ENCODE peak calls at places on chromosomes 3 and 15, in six cellular contexts. T, M, K, O, U and D are unnamed samples.

GRCh38 chr15:64521726-64522164 is 61.4 kb downstream of the ZNF609 start:
- DNase-seq in T (peak), U (peak), M (no peak), O (peak), K (peak), D (peak)

GRCh38 chr3:42746455-42747450 is 26.3 kb downstream of the CCDC13 start:
- DNase-seq in M (no peak), U (no peak), O (peak), T (no peak), K (peak), D (no peak)

GRCh38 chr15:91561371-91562100 is 292.0 kb upstream of the SLCO3A1 start:
- DNase-seq in U (no peak), K (peak), T (peak), M (no peak), O (no peak), D (peak)

GRCh38 chr15:90261811-90262210 is 3.7 kb upstream of the NGRN start:
- DNase-seq in K (peak), T (peak), O (no peak), M (peak), U (no peak), D (peak)

GRCh38 chr3:43632269-43632733 is 10.5 kb upstream of the ANO10 start:
- DNase-seq in T (peak), K (peak), M (peak), U (no peak), O (no peak), D (peak)

GRCh38 chr15:62403164-62403809 is 238.2 kb upstream of the C2CD4B start:
- DNase-seq in M (peak), K (peak), O (no peak), U (no peak), T (no peak), D (peak)

GRCh38 chr15:89760303-89761008 is 9.4 kb upstream of the MESP1 start:
- DNase-seq in O (peak), U (peak), T (no peak), K (peak), M (peak), D (peak)

GRCh38 chr3:133834621-133835417 is 29.2 kb downstream of the SRPRB start:
- DNase-seq in M (no peak), U (no peak), O (peak), K (no peak), T (no peak), D (no peak)

GRCh38 chr15:49423021-49423420 is at the start of gene FGF7:
- DNase-seq in M (no peak), U (no peak), O (no peak), T (no peak), K (no peak), D (no peak)

GRCh38 chr3:50299929-50300680 is 900 bp upstream of the HYAL3 start:
- DNase-seq in O (no peak), M (no peak), U (no peak), T (no peak), K (no peak), D (peak)

GRCh38 chr3:121821421-121822199 is 13.2 kb downstream of the IQCB1 start:
- DNase-seq in M (no peak), O (no peak), U (no peak), T (no peak), K (no peak), D (no peak)

GRCh38 chr15:76844096-76844495 is 61.0 kb downstream of the SCAPER start:
- DNase-seq in K (no peak), O (no peak), T (no peak), U (no peak), M (no peak), D (peak)

GRCh38 chr3:129500334-129500658 is 28.1 kb upstream of the RHO start:
- DNase-seq in U (no peak), O (no peak), M (no peak), T (no peak), K (no peak), D (no peak)

GRCh38 chr15:44163370-44163769 is 31.7 kb downstream of the FRMD5 start:
- DNase-seq in M (no peak), U (no peak), T (no peak), K (no peak), O (no peak), D (no peak)

GRCh38 chr15:100495861-100496260 is 32.9 kb downstream of the CERS3 start:
- DNase-seq in O (no peak), K (no peak), U (no peak), T (no peak), M (no peak), D (peak)

DNA sequence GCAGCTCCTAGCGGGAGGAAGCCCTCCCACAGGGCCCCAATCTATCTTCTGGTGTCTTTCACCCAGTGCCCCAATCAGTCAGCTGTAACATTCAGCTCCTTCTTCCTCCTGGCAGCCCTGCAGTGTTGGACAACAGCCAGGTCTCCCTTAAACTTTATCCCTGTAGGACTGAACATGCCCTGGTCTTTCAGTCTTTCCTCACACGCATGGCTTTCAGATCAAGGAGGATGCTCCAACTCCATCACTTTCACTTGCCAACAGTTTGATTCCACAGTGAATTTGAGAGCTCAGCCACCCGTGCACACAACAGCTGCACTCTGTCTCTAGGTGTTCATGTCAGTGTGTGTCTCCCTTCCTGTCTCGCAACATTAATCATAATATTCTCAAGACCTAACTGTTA is 28.5 kb upstream of the LRRC34 start:
- DNase-seq in U (no peak), T (no peak), O (no peak), M (no peak), K (no peak), D (no peak)
- H2AFZ ChIP-seq in U (no peak), T (no peak), O (no peak), M (no peak), K (no peak), D (peak)

GRCh38 chr3:167880183-167880582 is 144.7 kb downstream of the SERPINI1 start:
- DNase-seq in U (no peak), M (no peak), K (no peak), O (no peak), T (no peak), D (no peak)

GRCh38 chr3:167883452-167883851 is 147.9 kb downstream of the SERPINI1 start:
- DNase-seq in K (no peak), M (no peak), U (no peak), T (no peak), O (no peak), D (no peak)

GRCh38 chr3:167885277-167885676 is 149.8 kb downstream of the SERPINI1 start:
- DNase-seq in K (no peak), U (no peak), T (no peak), M (no peak), O (peak), D (no peak)

GRCh38 chr3:167884481-167884880 is 149.0 kb downstream of the SERPINI1 start:
- DNase-seq in U (no peak), M (no peak), O (no peak), K (no peak), T (no peak), D (no peak)

GRCh38 chr3:167882057-167882667 is 146.6 kb downstream of the SERPINI1 start:
- DNase-seq in K (peak), T (peak), U (peak), O (no peak), M (peak), D (peak)
- H2AFZ ChIP-seq in K (peak), T (no peak), U (peak), O (no peak), M (no peak), D (no peak)

GRCh38 chr3:46628980-46629379 is 16.7 kb downstream of the FAM240A start:
- DNase-seq in M (no peak), T (no peak), U (no peak), O (no peak), K (no peak), D (no peak)
- H2AFZ ChIP-seq in M (peak), T (no peak), U (no peak), O (no peak), K (no peak), D (no peak)

DNA sequence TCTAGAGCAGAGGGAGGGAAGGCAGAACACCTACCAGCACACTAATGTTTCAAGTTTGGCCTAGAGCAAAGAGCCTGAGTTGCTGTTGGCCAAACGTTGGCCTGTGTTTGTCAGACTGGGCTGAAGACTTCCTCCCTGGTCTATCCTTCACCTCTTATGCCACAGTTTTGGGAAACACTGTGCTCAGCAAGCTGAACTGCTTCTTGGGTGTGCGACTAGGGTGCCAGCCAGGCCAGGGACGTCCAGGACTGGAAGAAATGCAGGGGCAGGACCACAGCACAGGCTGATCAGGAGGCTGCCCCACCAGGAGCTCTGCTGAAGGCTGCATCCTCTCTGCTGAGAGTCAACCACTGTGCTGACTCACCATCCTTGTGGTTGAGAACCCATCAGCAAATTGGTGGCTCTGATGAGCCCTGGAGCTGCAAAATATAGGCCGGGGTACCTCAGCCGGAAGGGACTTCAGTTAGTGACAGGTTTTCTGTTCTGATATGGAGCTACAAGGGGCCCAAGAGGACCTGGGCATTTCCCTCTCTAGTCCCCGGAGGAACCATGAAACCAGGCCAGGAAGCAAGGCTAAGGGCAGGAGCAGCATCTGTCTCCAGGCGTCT is 131.6 kb upstream of the RASGRP1 start:
- DNase-seq in K (peak), M (no peak), U (no peak), T (no peak), O (no peak), D (peak)
- H2AFZ ChIP-seq in K (no peak), M (no peak), U (no peak), T (no peak), O (no peak), D (no peak)

DNA sequence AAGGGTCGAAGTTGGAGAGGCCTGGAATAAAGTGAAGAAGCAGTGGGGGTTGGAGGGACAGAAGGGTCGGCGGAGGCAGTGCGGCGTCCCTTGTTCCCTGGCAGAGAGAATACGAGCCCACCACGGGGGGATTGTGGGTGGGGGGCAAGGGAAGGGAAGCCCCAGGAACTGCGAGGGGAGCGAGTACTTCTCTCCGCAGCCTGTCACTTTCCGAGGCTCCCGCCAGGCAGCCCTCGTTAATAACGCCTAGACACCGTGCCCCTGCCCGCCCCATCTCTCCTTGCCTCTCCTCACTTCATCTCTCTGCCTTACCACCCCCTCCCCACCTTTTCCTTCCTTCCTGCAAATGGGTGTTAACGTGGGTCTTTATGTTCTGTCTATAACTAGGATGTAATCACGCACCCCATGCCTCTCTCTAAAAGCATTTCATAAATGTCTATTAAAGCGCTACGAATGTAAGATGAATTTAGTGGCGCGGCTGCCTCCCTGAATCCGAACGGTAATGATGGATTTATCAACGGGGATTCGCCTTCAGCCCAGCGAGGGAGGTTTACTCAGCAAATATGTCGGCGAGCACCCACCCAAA is 13.7 kb downstream of the NR2F2 start:
- DNase-seq in K (no peak), M (peak), U (no peak), T (no peak), O (no peak), D (no peak)
- H2AFZ ChIP-seq in K (no peak), M (no peak), U (no peak), T (no peak), O (no peak), D (no peak)

GRCh38 chr3:195913382-195913781 is 5.0 kb upstream of the TNK2 start:
- DNase-seq in U (no peak), O (no peak), K (no peak), T (no peak), M (no peak), D (no peak)

GRCh38 chr3:195911041-195911945 is 2.9 kb upstream of the TNK2 start:
- DNase-seq in U (no peak), T (no peak), M (no peak), O (no peak), K (no peak), D (no peak)

GRCh38 chr3:195909645-195910498 is 1.5 kb upstream of the TNK2 start:
- DNase-seq in M (peak), K (peak), T (peak), O (peak), U (peak), D (peak)

GRCh38 chr3:195910499-195910845 is 2.1 kb upstream of the TNK2 start:
- DNase-seq in T (no peak), M (no peak), O (no peak), K (no peak), U (no peak), D (no peak)

DNA sequence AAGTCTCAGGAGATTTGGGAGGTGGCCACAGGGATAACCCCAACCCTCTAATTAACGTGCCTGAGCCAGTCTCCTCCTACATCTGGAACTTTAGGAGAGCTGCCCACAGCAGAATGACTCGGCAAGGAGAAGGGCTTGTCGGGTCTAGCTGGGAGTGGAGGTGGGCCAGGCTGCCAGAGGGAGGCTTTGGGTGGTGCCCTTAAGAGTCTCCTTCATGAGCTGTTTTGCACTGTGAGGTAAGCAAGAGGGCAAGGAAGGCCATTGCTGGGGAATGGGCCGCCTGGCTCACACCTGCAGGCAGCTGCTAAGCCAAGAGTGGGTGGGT is 3.6 kb upstream of the TNK2 start:
- DNase-seq in M (no peak), O (peak), U (no peak), K (peak), T (peak), D (peak)
- H2AFZ ChIP-seq in M (no peak), O (no peak), U (no peak), K (peak), T (peak), D (peak)

DNA sequence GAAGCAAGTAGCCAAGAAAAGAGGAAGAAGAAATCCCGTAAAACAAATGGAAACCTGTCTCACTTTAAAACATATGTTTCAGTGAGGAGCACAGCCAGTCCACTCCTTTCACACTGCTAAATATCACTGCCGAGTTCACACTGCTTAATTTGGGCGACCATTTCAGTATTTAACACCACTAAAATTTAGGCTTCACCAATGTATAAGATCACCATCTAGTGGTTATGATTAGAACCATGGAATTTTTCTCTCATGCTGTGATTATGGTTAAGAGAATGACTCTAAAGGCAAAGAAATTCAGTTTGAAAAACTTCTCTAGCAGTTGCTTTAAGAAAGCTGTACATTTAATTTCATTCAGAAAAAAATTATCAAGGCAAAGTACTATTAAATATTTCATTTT is 16.6 kb downstream of the SLC4A7 start:
- DNase-seq in U (no peak), K (peak), O (no peak), M (peak), T (no peak), D (peak)
- H2AFZ ChIP-seq in U (no peak), K (no peak), O (no peak), M (no peak), T (no peak), D (no peak)

GRCh38 chr15:47819158-47819557 is 101.9 kb downstream of the SEMA6D start:
- DNase-seq in O (no peak), T (no peak), K (no peak), U (no peak), M (no peak), D (no peak)
- H2AFZ ChIP-seq in O (no peak), T (no peak), K (no peak), U (no peak), M (no peak), D (no peak)

DNA sequence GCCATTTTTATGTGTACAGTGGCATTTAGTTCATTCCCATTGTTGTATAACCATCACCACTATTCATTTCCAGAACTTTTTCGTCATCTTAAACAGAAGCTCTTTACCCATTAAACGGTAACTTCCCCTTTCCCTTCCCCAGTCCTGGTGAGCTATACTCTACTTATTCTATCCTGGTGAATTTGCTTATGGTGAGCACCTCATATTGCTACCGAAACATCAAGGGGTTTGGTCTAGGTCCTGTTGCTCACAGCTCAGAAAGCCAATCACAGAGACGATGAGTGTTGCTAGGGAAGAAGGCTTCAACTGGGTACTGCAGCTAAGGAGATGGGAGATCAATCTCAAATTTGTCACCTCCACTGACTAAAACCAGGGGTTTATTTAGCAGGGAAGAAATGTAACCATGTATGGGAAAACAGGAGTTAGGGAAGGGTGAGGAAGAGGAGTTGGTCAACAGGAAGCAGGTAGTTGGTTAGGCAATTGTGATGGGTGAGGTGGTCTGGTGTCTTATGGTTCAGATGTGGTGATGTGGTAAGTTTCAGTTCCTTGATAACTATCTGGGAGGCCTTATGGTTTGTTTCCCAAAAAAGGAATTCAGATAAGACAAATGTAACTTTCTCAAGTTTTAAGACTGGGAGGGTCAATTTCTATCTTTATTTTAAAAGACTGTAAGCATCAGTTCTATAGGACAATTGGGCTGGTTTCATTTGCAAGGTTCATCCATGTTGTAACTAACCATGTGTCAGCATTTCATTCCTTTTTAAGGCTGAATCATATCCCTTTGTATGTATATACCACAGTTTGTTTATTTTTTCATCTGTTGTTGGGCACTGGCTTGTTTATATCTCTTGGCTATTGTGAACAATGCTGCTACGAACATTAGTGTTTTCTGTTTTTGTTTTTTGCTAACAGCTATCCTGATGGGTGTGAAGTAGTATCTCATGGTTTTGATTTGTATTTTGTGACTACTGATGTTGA is 24.3 kb downstream of the ARHGAP11B start:
- DNase-seq in M (peak), K (no peak), T (no peak), U (no peak), O (no peak), D (no peak)
- H2AFZ ChIP-seq in M (peak), K (no peak), T (no peak), U (no peak), O (no peak), D (no peak)

GRCh38 chr3:48372377-48372770 is 355 bp downstream of the FBXW12 start:
- DNase-seq in K (no peak), U (no peak), T (no peak), O (no peak), M (no peak), D (no peak)

GRCh38 chr3:48372862-48373435 is 930 bp downstream of the FBXW12 start:
- DNase-seq in O (no peak), T (no peak), U (no peak), M (no peak), K (no peak), D (no peak)

GRCh38 chr3:48371651-48372376 is at the start of gene FBXW12:
- DNase-seq in O (no peak), K (no peak), T (no peak), U (no peak), M (no peak), D (no peak)

GRCh38 chr3:48369685-48370329 is 2.2 kb upstream of the FBXW12 start:
- DNase-seq in K (no peak), M (no peak), U (no peak), T (no peak), O (no peak), D (no peak)

GRCh38 chr3:48370330-48370708 is 1.7 kb upstream of the FBXW12 start:
- DNase-seq in O (no peak), K (no peak), U (no peak), T (no peak), M (no peak), D (no peak)
- H2AFZ ChIP-seq in O (no peak), K (no peak), U (no peak), T (no peak), M (no peak), D (no peak)